ENCODE peak calls at places on chromosomes 6 and 20, in eight cellular contexts. Q is testis; D is NCI-H2029 treated with DMSO at 0.1 percent for 48 hours; V is body of pancreas; U is hypothalamus; F is GM18507; L is CD8-positive, alpha-beta memory T cell; C is activated naive CD4-positive, alpha-beta T cell treated with Interleukin-2 at 50 U/mL for 16 hours. O is an unnamed sample.

GRCh38 chr20:3276400-3277015 is 37.5 kb upstream of the SLC4A11 start:
- DNase-seq in L (no peak), U (no peak), Q (no peak), F (peak; percentile 11), C (no peak), V (no peak), D (peak; percentile 54), O (no peak)

GRCh38 chr6:20978176-20978614 is 443.9 kb downstream of the CDKAL1 start:
- DNase-seq in F (no peak), C (no peak), L (no peak), D (no peak), Q (no peak), V (no peak), U (no peak), O (no peak)

GRCh38 chr6:16730720-16731502 is 30.3 kb downstream of the ATXN1 start:
- DNase-seq in L (no peak), D (no peak), C (no peak), F (no peak), Q (no peak), V (no peak), U (no peak), O (no peak)

GRCh38 chr20:64229537-64230061 is 25.9 kb upstream of the PCMTD2 start:
- DNase-seq in U (no peak), C (no peak), Q (no peak), D (no peak), F (no peak), V (no peak), L (no peak), O (no peak)

GRCh38 chr6:146997062-146997461 is 207.2 kb upstream of the STXBP5 start:
- DNase-seq in L (no peak), D (no peak), F (no peak), C (no peak), U (no peak), Q (no peak), V (no peak), O (no peak)

GRCh38 chr20:5531318-5532081 is 214.7 kb upstream of the PROKR2 start:
- DNase-seq in F (no peak), V (no peak), L (no peak), U (no peak), D (no peak), C (no peak), Q (no peak), O (no peak)

GRCh38 chr6:11389977-11390376 is 147.6 kb upstream of the TMEM170B start:
- DNase-seq in D (no peak), C (no peak), Q (no peak), L (no peak), U (no peak), V (peak; percentile 34), F (no peak), O (no peak)

GRCh38 chr6:159106627-159107241 is 61.9 kb upstream of the TAGAP start:
- DNase-seq in F (no peak), D (peak; percentile 46), Q (peak; percentile 80), L (peak; percentile 92), C (peak; percentile 95), V (peak; percentile 67), U (peak; percentile 69), O (peak; percentile 87)

GRCh38 chr20:33589059-33589458 is 73.1 kb upstream of the C20orf144 start:
- DNase-seq in F (no peak), V (no peak), D (peak; percentile 30), U (no peak), Q (no peak), L (no peak), C (no peak), O (no peak)

GRCh38 chr20:10216146-10216741 is 2.4 kb upstream of the SNAP25 start:
- DNase-seq in C (no peak), Q (no peak), D (peak; percentile 15), U (no peak), L (no peak), V (no peak), F (no peak), O (no peak)

GRCh38 chr20:44051661-44052000 is 135.4 kb downstream of the JPH2 start:
- DNase-seq in D (no peak), C (no peak), U (no peak), F (no peak), Q (no peak), V (no peak), L (no peak), O (no peak)

GRCh38 chr20:19347943-19348456 is 135.6 kb downstream of the SLC24A3 start:
- DNase-seq in D (no peak), Q (no peak), F (peak; percentile 20), L (no peak), V (no peak), C (no peak), U (no peak), O (no peak)

GRCh38 chr6:51531623-51532022 is 555.8 kb downstream of the PKHD1 start:
- DNase-seq in F (no peak), L (no peak), C (no peak), U (no peak), Q (peak; percentile 25), D (no peak), V (no peak), O (no peak)

GRCh38 chr6:14505391-14505790 is 387.8 kb downstream of the CD83 start:
- DNase-seq in U (no peak), C (no peak), F (no peak), L (no peak), D (no peak), Q (no peak), V (no peak), O (no peak)

GRCh38 chr6:93176070-93176469 is 243.3 kb downstream of the EPHA7 start:
- DNase-seq in D (no peak), F (no peak), C (no peak), V (no peak), Q (no peak), L (no peak), U (no peak), O (no peak)

GRCh38 chr6:139763468-139764214 is 389.2 kb upstream of the CITED2 start:
- DNase-seq in D (no peak), C (no peak), U (no peak), V (no peak), F (no peak), L (no peak), Q (no peak), O (no peak)

GRCh38 chr6:106510090-106510970 is 119.0 kb downstream of the RTN4IP1 start:
- DNase-seq in C (peak; percentile 71), F (no peak), V (peak; percentile 58), Q (peak; percentile 62), D (no peak), U (peak; percentile 2), L (peak; percentile 74), O (peak; percentile 69)

GRCh38 chr6:125314019-125314581 is 12.3 kb upstream of the HDDC2 start:
- DNase-seq in V (peak; percentile 57), L (peak; percentile 16), D (peak; percentile 95), U (peak; percentile 53), Q (peak; percentile 80), C (peak; percentile 35), F (no peak), O (no peak)

GRCh38 chr20:24684954-24685691 is 215.7 kb downstream of the SYNDIG1 start:
- DNase-seq in V (peak; percentile 6), Q (no peak), L (no peak), D (no peak), C (no peak), F (no peak), U (no peak), O (no peak)

GRCh38 chr6:47092249-47092648 is 50.1 kb upstream of the ADGRF1 start:
- DNase-seq in Q (no peak), F (no peak), C (no peak), L (no peak), U (no peak), V (no peak), D (no peak), O (no peak)

GRCh38 chr6:22306741-22307466 is 10.1 kb upstream of the PRL start:
- DNase-seq in V (no peak), C (no peak), Q (no peak), L (no peak), D (no peak), U (no peak), F (no peak), O (no peak)

GRCh38 chr6:3250278-3250677 is 8.5 kb upstream of the PSMG4 start:
- DNase-seq in U (peak; percentile 26), C (no peak), D (no peak), Q (no peak), V (no peak), F (no peak), L (no peak), O (no peak)

GRCh38 chr6:50952092-50952932 is 133.6 kb downstream of the TFAP2B start:
- DNase-seq in V (no peak), U (no peak), D (no peak), Q (no peak), F (no peak), C (no peak), L (no peak), O (no peak)

GRCh38 chr20:49700411-49701185 is 13.1 kb downstream of the B4GALT5 start:
- DNase-seq in Q (no peak), V (no peak), D (no peak), F (no peak), C (no peak), L (no peak), U (no peak), O (no peak)

GRCh38 chr6:41373367-41373918 is 38.0 kb downstream of the NCR2 start:
- DNase-seq in V (no peak), F (no peak), L (no peak), U (no peak), Q (peak; percentile 22), D (no peak), C (no peak), O (no peak)

GRCh38 chr6:93786474-93787330 is 367.3 kb upstream of the EPHA7 start:
- DNase-seq in U (no peak), L (no peak), Q (no peak), D (no peak), V (no peak), F (no peak), C (no peak), O (no peak)